ENCODE peak calls at places on chromosomes 16 and 17, in five cellular contexts. G is OCI-LY7; Y is activated CD4-positive, CD25-positive, alpha-beta regulatory T cell treated with anti-CD3 and anti-CD28 coated beads, Interleukin-2, amount 50 U/mL, for 16 hours; P is CD4-positive, alpha-beta T cell; Z is stimulated activated CD4-positive, alpha-beta T cell treated with anti-CD3 and anti-CD28 coated beads, Interleukin-1b, Interleukin-23, amount 100 ng/mL, for 4 hours. I is an unnamed sample.

GRCh38 chr16:30958164-30959083 is 870 bp downstream of the SETD1A start:
- DNase-seq in P (peak), Y (peak), Z (no peak), G (peak), I (no peak)

GRCh38 chr17:41003926-41004325 is 4.2 kb upstream of the KRTAP3-2 start:
- DNase-seq in Z (no peak), G (no peak), P (no peak), Y (no peak), I (no peak)

GRCh38 chr16:14132696-14133048 is 61.6 kb downstream of the MRTFB start:
- DNase-seq in P (no peak), G (no peak), Z (no peak), Y (no peak), I (no peak)

GRCh38 chr16:76670125-76670857 is 393.1 kb downstream of the CNTNAP4 start:
- DNase-seq in P (no peak), Y (no peak), Z (no peak), G (no peak), I (no peak)

GRCh38 chr16:31460582-31461002 is 1.3 kb downstream of the ARMC5 start:
- DNase-seq in Y (no peak), Z (no peak), G (peak), P (peak), I (no peak)

GRCh38 chr17:70525976-70526375 is 356.6 kb downstream of the KCNJ2 start:
- DNase-seq in G (no peak), P (no peak), Y (no peak), Z (no peak), I (no peak)

GRCh38 chr17:72358465-72358864 is 237.6 kb downstream of the SOX9 start:
- DNase-seq in Y (no peak), G (no peak), Z (no peak), P (no peak), I (no peak)

GRCh38 chr16:51697454-51697853 is 546.4 kb upstream of the SALL1 start:
- DNase-seq in P (no peak), Y (no peak), Z (no peak), G (no peak), I (no peak)

GRCh38 chr17:15886804-15887203 is 58.1 kb upstream of the ADORA2B start:
- DNase-seq in Z (no peak), Y (no peak), G (no peak), P (no peak), I (no peak)

GRCh38 chr16:12794486-12795399 is 8.9 kb downstream of the CPPED1 start:
- DNase-seq in P (no peak), Z (no peak), Y (no peak), G (peak), I (no peak)

GRCh38 chr17:42337442-42337841 is 49.1 kb downstream of the STAT5A start:
- DNase-seq in G (no peak), P (peak), Z (peak), Y (peak), I (no peak)

GRCh38 chr17:17561408-17562144 is 29.9 kb downstream of the PEMT start:
- DNase-seq in P (no peak), Y (no peak), G (no peak), Z (no peak), I (no peak)

GRCh38 chr17:27247071-27247957 is 46.6 kb upstream of the WSB1 start:
- DNase-seq in Z (no peak), G (no peak), Y (no peak), P (no peak), I (no peak)

GRCh38 chr16:87043273-87044030 is 273.7 kb downstream of the C16orf95 start:
- DNase-seq in P (no peak), G (no peak), Y (no peak), Z (no peak), I (no peak)

GRCh38 chr17:65389426-65389825 is 172.0 kb downstream of the AXIN2 start:
- DNase-seq in P (no peak), G (no peak), Y (no peak), Z (no peak), I (no peak)

GRCh38 chr17:35345445-35345925 is 27.9 kb downstream of the SLFN11 start:
- DNase-seq in P (no peak), G (no peak), Y (no peak), Z (no peak), I (no peak)

GRCh38 chr17:55734128-55734781 is 11.6 kb upstream of the TMEM100 start:
- DNase-seq in Y (no peak), P (no peak), G (peak), Z (no peak), I (no peak)

GRCh38 chr17:44348234-44348987 is 3.3 kb downstream of the GRN start:
- DNase-seq in Z (no peak), Y (no peak), P (no peak), G (peak), I (peak)

GRCh38 chr17:76843703-76844484 is 24.3 kb upstream of the MGAT5B start:
- DNase-seq in P (no peak), G (peak), Y (no peak), Z (no peak), I (no peak)

GRCh38 chr17:1521067-1521466 is 4.7 kb upstream of the INPP5K start:
- DNase-seq in P (no peak), Y (no peak), G (no peak), Z (no peak), I (no peak)

GRCh38 chr16:53121666-53122065 is 66.9 kb downstream of the CHD9 start:
- DNase-seq in G (no peak), Z (no peak), P (no peak), Y (no peak), I (no peak)

GRCh38 chr17:42408076-42408475 is 15.0 kb downstream of the CAVIN1 start:
- DNase-seq in Y (no peak), Z (no peak), P (no peak), G (no peak), I (no peak)

GRCh38 chr17:21041753-21042433 is 918 bp downstream of the USP22 start:
- DNase-seq in P (peak), Y (peak), Z (peak), G (peak), I (no peak)

GRCh38 chr16:71610936-71611871 is 14.8 kb upstream of the MARVELD3 start:
- DNase-seq in G (peak), P (peak), Y (peak), Z (peak), I (peak)

GRCh38 chr17:27609606-27610303 is 21.2 kb upstream of the LGALS9 start:
- DNase-seq in Y (no peak), G (peak), Z (no peak), P (no peak), I (no peak)

GRCh38 chr17:58328195-58329034 is at the start of gene TSPOAP1:
- DNase-seq in G (peak), P (peak), Y (no peak), Z (peak), I (peak)

GRCh38 chr16:2715519-2715918 is 4.5 kb downstream of the PRSS27 start:
- DNase-seq in P (peak), G (peak), Z (peak), Y (peak), I (peak)

GRCh38 chr16:49049191-49049590 is 232.4 kb downstream of the CBLN1 start:
- DNase-seq in Y (no peak), G (no peak), P (no peak), Z (no peak), I (no peak)

GRCh38 chr16:56985288-56985961 is 3.9 kb upstream of the NLRC5 start:
- DNase-seq in G (no peak), Z (peak), Y (no peak), P (no peak), I (no peak)

GRCh38 chr17:81722184-81723120 is 10.4 kb downstream of the SLC25A10 start:
- DNase-seq in Z (no peak), P (no peak), Y (no peak), G (no peak), I (no peak)

GRCh38 chr16:30377812-30378235 is 3.2 kb downstream of the MYL11 start:
- DNase-seq in Y (peak), Z (peak), G (peak), P (peak), I (peak)

GRCh38 chr17:57755479-57756070 is 10.5 kb upstream of the CCDC182 start:
- DNase-seq in G (no peak), Y (no peak), P (no peak), Z (no peak), I (no peak)

GRCh38 chr17:15663176-15663575 is 20.9 kb downstream of the TRIM16 start:
- DNase-seq in G (no peak), Z (no peak), P (no peak), Y (no peak), I (no peak)

GRCh38 chr16:86074651-86075487 is 175.9 kb downstream of the IRF8 start:
- DNase-seq in Y (no peak), P (no peak), G (no peak), Z (no peak), I (no peak)

GRCh38 chr16:70725912-70726828 is 40.3 kb upstream of the MTSS2 start:
- DNase-seq in P (no peak), Y (no peak), Z (no peak), G (no peak), I (no peak)

GRCh38 chr17:41067281-41067680 is 1.6 kb upstream of the KRTAP2-4 start:
- DNase-seq in Z (no peak), P (no peak), G (no peak), Y (no peak), I (no peak)

GRCh38 chr16:10923650-10924214 is 18.5 kb downstream of the DEXI start:
- DNase-seq in Z (no peak), Y (no peak), P (no peak), G (no peak), I (no peak)